ENCODE peak calls at places on chromosomes 5 and 9, in four cellular contexts. R is tibial nerve; I is CD8-positive, alpha-beta T cell; F is HCT116. Z is an unnamed sample. For H3K36me3, the result is how much of the 10 kb centered on the place peaks cover.

GRCh38 chr5:125559296-125559695 is 812.9 kb upstream of the ZNF608 start:
- DNase-seq in I (no peak), R (no peak), F (peak), Z (no peak)

GRCh38 chr9:1098551-1098950 is 48.4 kb downstream of the DMRT2 start:
- DNase-seq in R (no peak), F (no peak), I (no peak), Z (no peak)

GRCh38 chr5:1343315-1343751 is 1.6 kb downstream of the CLPTM1L start:
- DNase-seq in I (no peak), F (no peak), R (no peak), Z (no peak)

GRCh38 chr5:74056789-74057164 is 430.8 kb downstream of the ARHGEF28 start:
- DNase-seq in I (no peak), F (no peak), R (no peak), Z (no peak)

GRCh38 chr9:131732636-131733340 is 7.1 kb downstream of the RAPGEF1 start:
- DNase-seq in R (no peak), I (no peak), F (no peak), Z (no peak)

GRCh38 chr5:151896041-151896691 is 28.5 kb downstream of the GLRA1 start:
- DNase-seq in I (no peak), F (no peak), R (no peak), Z (no peak)

GRCh38 chr9:135886147-135886981 is 21.0 kb downstream of the CAMSAP1 start:
- DNase-seq in R (no peak), F (no peak), I (no peak), Z (no peak)

GRCh38 chr9:116141864-116142561 is 11.6 kb upstream of the PAPPA start:
- DNase-seq in I (no peak), R (no peak), F (no peak), Z (no peak)

GRCh38 chr9:129665008-129665771 is at the start of gene PRRX2:
- DNase-seq in R (no peak), F (no peak), I (no peak), Z (peak)

GRCh38 chr9:22005083-22005699 is 3.9 kb downstream of the CDKN2B start:
- DNase-seq in I (no peak), R (no peak), F (no peak), Z (no peak)

GRCh38 chr9:19701991-19702390 is 86.8 kb downstream of the SLC24A2 start:
- DNase-seq in I (no peak), F (no peak), R (no peak), Z (no peak)

GRCh38 chr5:14753947-14754346 is 89.4 kb downstream of the OTULIN start:
- DNase-seq in I (no peak), R (no peak), F (no peak), Z (no peak)

GRCh38 chr5:28576022-28576421 is 1537.6 kb upstream of the CDH9 start:
- DNase-seq in R (no peak), F (no peak), I (no peak), Z (no peak)

GRCh38 chr9:105150991-105151685 is 93.3 kb upstream of the SLC44A1 start:
- DNase-seq in I (no peak), F (no peak), R (no peak), Z (no peak)

GRCh38 chr5:169547508-169547907 is 36.1 kb upstream of the SPDL1 start:
- DNase-seq in I (no peak), R (no peak), F (no peak), Z (no peak)

DNA sequence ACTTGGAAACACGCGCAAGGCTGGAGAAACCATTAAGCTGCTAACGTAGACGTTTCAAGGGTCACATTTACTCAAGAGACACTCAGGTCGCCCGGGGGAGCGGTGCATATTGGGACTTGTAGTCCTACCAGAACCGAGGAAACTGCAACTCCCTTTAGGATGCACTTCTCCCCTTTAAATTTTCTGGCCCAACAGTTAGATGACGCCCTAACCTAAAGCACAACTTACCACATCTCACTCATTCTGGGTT is 384 bp upstream of the DMXL1 start:
- DNase-seq in R (peak), F (no peak), I (no peak), Z (peak)
- TF ChIP-seq CTCF in R (no peak), F (no peak), I (no peak), Z (no peak)

GRCh38 chr5:138188632-138189031 is 9.7 kb downstream of the KIF20A start:
- DNase-seq in I (no peak), R (no peak), F (no peak), Z (no peak)

DNA sequence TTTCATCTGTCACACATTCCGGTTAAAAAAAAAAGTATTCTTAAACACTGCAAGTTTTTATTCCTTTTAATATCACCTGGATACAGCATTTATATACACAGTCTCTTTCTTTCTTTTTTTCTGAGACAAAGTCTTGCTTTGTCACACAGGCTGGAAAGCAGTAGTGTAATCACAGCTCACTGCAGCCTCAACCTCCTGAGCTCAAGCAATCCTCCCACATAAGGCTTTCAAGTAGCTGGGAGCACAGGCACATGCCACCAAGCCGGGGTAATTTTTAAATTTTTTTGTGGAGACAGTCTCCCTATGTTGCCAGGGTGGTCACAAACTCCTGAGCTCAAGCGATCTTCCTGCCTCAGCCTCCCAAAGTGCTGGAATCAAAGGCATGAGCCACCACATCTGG is 13.9 kb downstream of the KIF20A start:
- DNase-seq in R (no peak), I (no peak), F (no peak), Z (no peak)
- H3K36me3 ChIP-seq in R (half or more), I (under half), F (under half), Z (under half)

GRCh38 chr5:62305715-62306493 is at the start of gene KIF2A:
- DNase-seq in R (peak), F (peak), I (peak), Z (peak)
- TF ChIP-seq CTCF in R (no peak), F (no peak), I (no peak), Z (peak)

DNA sequence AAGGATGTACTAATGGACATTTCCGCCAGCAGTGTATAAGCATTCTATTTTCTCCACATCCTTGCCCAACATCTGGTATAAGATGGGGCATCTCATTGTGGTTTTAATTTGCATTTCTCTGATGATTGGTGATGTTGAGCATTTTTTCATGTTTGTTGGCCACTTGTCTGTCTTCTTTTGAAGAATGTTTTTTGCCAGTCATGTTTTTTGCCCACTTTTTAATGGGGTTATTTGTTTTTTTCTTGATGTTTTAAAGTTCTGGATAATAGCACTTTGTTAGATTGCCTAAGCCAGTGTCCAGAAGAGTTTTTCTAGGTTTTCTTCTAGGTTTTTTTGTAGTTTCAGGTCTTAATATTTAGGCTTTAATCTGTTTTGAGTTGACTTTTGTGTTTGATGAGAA is 31.7 kb downstream of the RAD23B start:
- DNase-seq in F (no peak), I (no peak), R (no peak), Z (no peak)
- H3K36me3 ChIP-seq in F (half or more), I (under half), R (half or more), Z (under half)

DNA sequence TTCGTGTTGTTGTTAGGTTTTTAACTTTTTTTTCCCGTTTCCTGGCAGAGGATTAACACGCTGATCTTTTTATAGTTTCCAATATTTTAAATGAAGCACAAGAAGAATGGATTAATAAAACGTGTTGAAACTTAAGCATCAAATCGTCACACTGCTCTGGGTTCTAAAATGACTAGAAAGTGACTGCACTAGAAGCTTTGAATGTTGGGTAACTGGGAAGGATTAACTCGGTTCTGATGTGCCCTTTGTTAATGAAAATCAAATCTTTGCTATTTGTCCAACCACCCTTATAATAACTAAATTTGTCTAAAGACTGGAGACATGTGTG is 102.2 kb downstream of the ARRDC3 start:
- DNase-seq in I (no peak), R (no peak), F (peak), Z (no peak)
- TF ChIP-seq CTCF in I (no peak), R (no peak), F (no peak), Z (no peak)

Z was measured in psoas muscle.